ENCODE peak calls at places on chromosomes 3 and 15, in four cellular contexts. W is activated CD4-positive, CD25-positive, alpha-beta regulatory T cell treated with anti-CD3 and anti-CD28 coated beads, Interleukin-2, amount 50 U/mL, for 72 hours; S is non-pigmented ciliary epithelial cell; G is anterior cingulate cortex. N is an unnamed sample.

GRCh38 chr15:39999538-39999937 is 39.4 kb downstream of the SRP14 start:
- DNase-seq in S (no peak), W (no peak), G (no peak), N (no peak)

GRCh38 chr3:8593022-8593817 is 51.4 kb downstream of the SSUH2 start:
- DNase-seq in S (no peak), G (no peak), W (no peak), N (no peak)

GRCh38 chr3:7307410-7307809 is 446.5 kb downstream of the GRM7 start:
- DNase-seq in S (peak; percentile 19), G (no peak), W (no peak), N (no peak)

GRCh38 chr3:177995006-177995732 is 541.1 kb upstream of the KCNMB2 start:
- DNase-seq in W (no peak), S (no peak), G (no peak), N (no peak)

GRCh38 chr3:101936419-101937331 is 87.4 kb downstream of the NFKBIZ start:
- DNase-seq in W (no peak), G (no peak), S (peak; percentile 82), N (no peak)

GRCh38 chr3:48151807-48152427 is 36.3 kb downstream of the CDC25A start:
- DNase-seq in G (no peak), W (no peak), S (no peak), N (no peak)

GRCh38 chr3:46659285-46659684 is 34.2 kb downstream of the ALS2CL start:
- DNase-seq in W (no peak), G (no peak), S (no peak), N (no peak)

GRCh38 chr3:100361897-100362296 is 27.3 kb downstream of the NIT2 start:
- DNase-seq in S (no peak), G (no peak), W (no peak), N (no peak)

GRCh38 chr3:87792532-87793321 is 266.1 kb downstream of the CGGBP1 start:
- DNase-seq in W (no peak), S (no peak), G (no peak), N (no peak)

GRCh38 chr3:129888739-129889138 is 4.8 kb downstream of the TMCC1 start:
- DNase-seq in S (peak; percentile 93), G (no peak), W (no peak), N (no peak)

N was measured in globus pallidus.